ENCODE peak calls at places on chromosomes 5 and 9, in ten cellular contexts. Z, C, M, U, Q, N, R, S, O and D are unnamed samples.
A peak's percentile ranks its signal among the peaks of the same experiment; 100 is the strongest.

GRCh38 chr9:81092057-81092456 is 597.3 kb downstream of the TLE1 start:
- DNase-seq in Z (no peak), C (no peak), M (no peak), U (no peak), Q (no peak), N (no peak), R (no peak), S (no peak), O (no peak), D (no peak)

GRCh38 chr5:112136773-112137172 is 282.3 kb downstream of the EPB41L4A start:
- DNase-seq in Z (no peak), C (no peak), M (no peak), U (no peak), Q (no peak), N (no peak), R (no peak), S (no peak), O (no peak), D (no peak)

GRCh38 chr5:149581931-149582768 is 852 bp downstream of the ARHGEF37 start:
- DNase-seq in Z (peak; percentile 93), C (no peak), M (no peak), U (no peak), Q (no peak), N (no peak), R (peak; percentile 35), S (no peak), O (no peak), D (no peak)

GRCh38 chr5:44292736-44293135 is 96.5 kb downstream of the FGF10 start:
- DNase-seq in Z (no peak), C (no peak), M (no peak), U (no peak), Q (no peak), N (no peak), R (no peak), S (no peak), O (no peak), D (no peak)

GRCh38 chr5:74311961-74312360 is 328.6 kb downstream of the ENC1 start:
- DNase-seq in Z (no peak), C (no peak), M (no peak), U (no peak), Q (no peak), N (no peak), R (no peak), S (no peak), O (no peak), D (no peak)

GRCh38 chr5:97600486-97600885 is 417.4 kb upstream of the RIOK2 start:
- DNase-seq in Z (no peak), C (no peak), M (no peak), U (no peak), Q (no peak), N (no peak), R (no peak), S (no peak), O (no peak), D (no peak)

GRCh38 chr5:165325201-165325600 is 1819.8 kb downstream of the MAT2B start:
- DNase-seq in Z (peak; percentile 3), C (no peak), M (no peak), U (no peak), Q (no peak), N (no peak), R (no peak), S (no peak), O (no peak), D (no peak)

GRCh38 chr5:149732500-149733128 is 2.5 kb downstream of the PPARGC1B start:
- DNase-seq in Z (no peak), C (no peak), M (no peak), U (no peak), Q (no peak), N (no peak), R (no peak), S (peak; percentile 32), O (peak; percentile 58), D (no peak)

GRCh38 chr9:88732128-88732527 is 197.2 kb downstream of the NXNL2 start:
- DNase-seq in Z (peak; percentile 91), C (no peak), M (no peak), U (no peak), Q (no peak), N (no peak), R (no peak), S (no peak), O (no peak), D (no peak)

GRCh38 chr9:73176450-73176875 is 24.8 kb downstream of the ANXA1 start:
- DNase-seq in Z (no peak), C (peak; percentile 89), M (no peak), U (no peak), Q (no peak), N (peak; percentile 78), R (no peak), S (no peak), O (no peak), D (no peak)
- TF ChIP-seq MAX in Z (no peak), C (peak; percentile 82), M (peak; percentile 67), U (no peak), Q (no peak), N (peak; percentile 59), R (no peak), S (no peak), O (no peak), D (no peak)

GRCh38 chr5:71697967-71698366 is 21.1 kb upstream of the CARTPT start:
- DNase-seq in Z (no peak), C (peak; percentile 27), M (no peak), U (no peak), Q (peak; percentile 71), N (no peak), R (peak; percentile 79), S (peak; percentile 7), O (peak; percentile 61), D (no peak)
- TF ChIP-seq CTCF in Z (peak; percentile 43), C (peak; percentile 43), M (peak; percentile 43), U (peak; percentile 41), Q (peak; percentile 81), N (peak; percentile 66), R (peak; percentile 90), S (peak; percentile 61), O (peak; percentile 70), D (peak; percentile 46)

GRCh38 chr9:116594552-116594951 is 92.6 kb upstream of the TRIM32 start:
- DNase-seq in Z (peak; percentile 4), C (peak; percentile 40), M (no peak), U (no peak), Q (no peak), N (peak; percentile 26), R (no peak), S (no peak), O (no peak), D (no peak)
- TF ChIP-seq MAX in Z (no peak), C (no peak), M (no peak), U (no peak), Q (no peak), N (no peak), R (no peak), S (no peak), O (no peak), D (no peak)

DNA sequence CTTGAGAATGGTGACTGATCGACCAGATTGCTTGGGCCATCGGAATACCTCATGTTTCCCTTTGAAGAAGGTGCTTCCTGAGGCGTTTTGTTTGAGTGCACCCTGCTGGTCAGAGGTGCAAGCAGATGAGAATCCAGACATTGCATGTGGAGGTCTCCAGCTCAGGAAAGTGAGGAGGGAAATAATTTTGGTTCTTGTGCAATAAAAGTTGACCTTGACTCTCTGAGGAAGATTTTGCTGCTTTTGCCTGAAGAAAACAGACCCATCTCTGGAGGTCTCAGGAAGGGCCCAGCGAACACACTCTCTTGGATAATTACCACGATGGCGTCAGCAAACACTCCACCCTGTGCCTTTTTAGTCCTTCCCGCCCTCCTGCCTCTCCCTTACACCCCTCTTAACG is 69.7 kb downstream of the GRAMD2B start:
- DNase-seq in Z (no peak), C (peak; percentile 27), M (no peak), U (no peak), Q (no peak), N (no peak), R (peak; percentile 23), S (peak; percentile 35), O (peak; percentile 40), D (peak; percentile 11)
- TF ChIP-seq CTCF in Z (no peak), C (peak; percentile 22), M (peak; percentile 41), U (peak; percentile 32), Q (peak; percentile 32), N (peak; percentile 48), R (no peak), S (peak; percentile 65), O (peak; percentile 60), D (peak; percentile 18)

GRCh38 chr5:77900691-77901090 is 124.6 kb upstream of the TBCA start:
- DNase-seq in Z (no peak), C (no peak), M (no peak), U (no peak), Q (no peak), N (no peak), R (no peak), S (no peak), O (no peak), D (no peak)

GRCh38 chr5:77906806-77907205 is 130.7 kb upstream of the TBCA start:
- DNase-seq in Z (no peak), C (no peak), M (no peak), U (no peak), Q (no peak), N (no peak), R (no peak), S (no peak), O (peak; percentile 24), D (no peak)

GRCh38 chr5:77908787-77909186 is 132.6 kb upstream of the TBCA start:
- DNase-seq in Z (no peak), C (no peak), M (no peak), U (no peak), Q (no peak), N (no peak), R (no peak), S (no peak), O (no peak), D (no peak)

GRCh38 chr5:77907786-77908185 is 131.6 kb upstream of the TBCA start:
- DNase-seq in Z (no peak), C (no peak), M (no peak), U (no peak), Q (no peak), N (no peak), R (no peak), S (no peak), O (no peak), D (no peak)

DNA sequence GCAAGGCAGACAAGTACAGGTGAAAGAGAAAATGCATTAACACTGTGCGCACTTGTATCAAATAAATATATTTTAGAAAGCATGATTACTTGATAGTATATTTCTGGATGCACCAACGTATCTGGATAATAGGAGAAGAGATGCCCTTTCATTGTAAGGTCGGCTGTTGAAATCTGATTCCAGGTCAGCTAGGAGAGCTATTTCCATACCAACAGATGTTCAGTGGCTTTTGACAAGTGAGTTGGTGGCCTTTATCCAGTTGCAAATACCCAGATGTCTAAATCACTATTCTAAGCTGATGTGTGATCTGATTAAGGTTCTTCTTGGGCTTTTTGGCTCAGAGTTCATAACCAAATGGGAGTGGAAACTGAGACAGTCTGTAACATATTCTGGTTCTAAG is 128.2 kb upstream of the TBCA start:
- DNase-seq in Z (no peak), C (no peak), M (no peak), U (no peak), Q (no peak), N (no peak), R (no peak), S (no peak), O (no peak), D (no peak)
- TF ChIP-seq MAX in Z (no peak), C (no peak), M (no peak), U (no peak), Q (no peak), N (no peak), R (no peak), S (no peak), O (no peak), D (no peak)

DNA sequence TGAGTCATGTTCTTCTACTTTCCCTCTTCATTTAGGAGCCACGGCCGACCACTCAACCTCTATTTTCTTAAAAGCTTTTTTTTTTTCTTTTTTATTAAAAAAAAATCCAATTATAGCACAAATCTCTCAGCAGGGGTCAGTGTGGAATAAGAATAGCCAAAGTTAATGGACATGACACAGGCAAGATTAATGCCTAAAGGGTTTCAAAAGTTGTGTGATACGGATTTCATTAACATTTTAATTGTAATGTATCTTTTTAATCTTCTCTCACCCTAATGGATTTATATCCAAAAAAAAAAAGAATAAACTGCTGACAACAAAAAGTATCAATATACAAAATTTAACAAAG is 5.4 kb downstream of the NACC2 start:
- DNase-seq in Z (peak; percentile 53), C (no peak), M (peak; percentile 78), U (no peak), Q (no peak), N (no peak), R (no peak), S (no peak), O (no peak), D (peak; percentile 68)
- TF ChIP-seq CTCF in Z (no peak), C (peak; percentile 59), M (peak; percentile 72), U (peak; percentile 7), Q (no peak), N (peak; percentile 22), R (no peak), S (no peak), O (peak; percentile 50), D (no peak)